ENCODE peak calls at places on chromosomes 12 and 14, in eight cellular contexts. T is uterus, N is astrocyte, V is fibroblast of lung, Y is Peyer's patch, J is PC-3, I is mucosa of descending colon, X is endodermal cell. F is an unnamed sample. For H3K36me3, the result is how much of the 10 kb centered on the place peaks cover.

GRCh38 chr12:14756331-14757143 is 46.7 kb downstream of the WBP11 start:
- DNase-seq in T (no peak), N (no peak), V (no peak), Y (peak), J (peak), I (peak), X (peak), F (no peak)

GRCh38 chr14:102187583-102188001 is 47.9 kb downstream of the WDR20 start:
- DNase-seq in T (no peak), N (no peak), V (no peak), Y (no peak), J (peak), I (no peak), X (peak), F (no peak)

GRCh38 chr12:124686001-124686884 is 118.8 kb upstream of the NCOR2 start:
- DNase-seq in T (no peak), N (peak), V (peak), Y (no peak), J (peak), I (no peak), X (peak), F (no peak)

GRCh38 chr12:71371132-71371531 is 68.5 kb upstream of the LGR5 start:
- DNase-seq in T (no peak), N (no peak), V (peak), Y (no peak), J (peak), I (no peak), X (no peak), F (no peak)

GRCh38 chr12:15931590-15932053 is 20.5 kb downstream of the DERA start:
- DNase-seq in T (no peak), N (no peak), V (no peak), Y (no peak), J (peak), I (no peak), X (peak), F (peak)

GRCh38 chr14:89844508-89844907 is 110.0 kb downstream of the EFCAB11 start:
- DNase-seq in T (no peak), N (no peak), V (no peak), Y (no peak), J (no peak), I (no peak), X (no peak), F (no peak)

GRCh38 chr12:131893605-131894312 is 663 bp upstream of the ULK1 start:
- DNase-seq in T (no peak), N (no peak), V (no peak), Y (no peak), J (no peak), I (no peak), X (no peak), F (no peak)

GRCh38 chr14:93105362-93105761 is 10.4 kb downstream of the ITPK1 start:
- DNase-seq in T (no peak), N (peak), V (peak), Y (no peak), J (peak), I (peak), X (no peak), F (no peak)

GRCh38 chr12:32541754-32542374 is 137.2 kb upstream of the DNM1L start:
- DNase-seq in T (no peak), N (no peak), V (no peak), Y (no peak), J (no peak), I (no peak), X (peak), F (no peak)

GRCh38 chr12:16939871-16940306 is 333.9 kb upstream of the LMO3 start:
- DNase-seq in T (no peak), N (peak), V (peak), Y (no peak), J (peak), I (peak), X (peak), F (peak)

GRCh38 chr12:6554168-6554989 is 1.5 kb downstream of the IFFO1 start:
- DNase-seq in T (peak), N (peak), V (peak), Y (peak), J (peak), I (peak), X (peak), F (peak)

GRCh38 chr14:20485900-20486299 is 16.7 kb downstream of the PNP start:
- DNase-seq in T (no peak), N (no peak), V (no peak), Y (no peak), J (no peak), I (no peak), X (no peak), F (no peak)

GRCh38 chr14:20490563-20490962 is 14.8 kb upstream of the RNASE10 start:
- DNase-seq in T (no peak), N (no peak), V (no peak), Y (no peak), J (no peak), I (no peak), X (no peak), F (no peak)

GRCh38 chr14:20487402-20487742 is 18.0 kb upstream of the RNASE10 start:
- DNase-seq in T (no peak), N (no peak), V (no peak), Y (no peak), J (no peak), I (no peak), X (no peak), F (no peak)

GRCh38 chr14:20489093-20489994 is 16.0 kb upstream of the RNASE10 start:
- DNase-seq in T (no peak), N (no peak), V (no peak), Y (no peak), J (peak), I (no peak), X (no peak), F (no peak)

GRCh38 chr14:20486700-20487401 is 17.6 kb downstream of the PNP start:
- DNase-seq in T (no peak), N (no peak), V (no peak), Y (no peak), J (no peak), I (no peak), X (no peak), F (no peak)
- H3K4me3 ChIP-seq in T (no peak), N (no peak), V (no peak), Y (no peak), J (no peak), I (no peak), X (no peak), F (no peak)

GRCh38 chr12:2877047-2877958 is at the start of the genes FOXM1 and RHNO1:
- DNase-seq in T (peak), N (peak), V (peak), Y (peak), J (peak), I (peak), X (peak), F (peak)
- TF ChIP-seq CTCF in T (peak), N (no peak), V (no peak), Y (no peak), J (no peak), I (no peak), X (peak), F (no peak)

GRCh38 chr12:50799908-50800307 is 36.0 kb downstream of the ATF1 start:
- DNase-seq in T (no peak), N (no peak), V (peak), Y (no peak), J (no peak), I (no peak), X (no peak), F (no peak)
- H3K36me3 ChIP-seq in T (under half), N (under half), V (under half), Y (under half), J (half or more), I (under half), X (half or more), F (under half)

GRCh38 chr12:22628228-22628627 is 3.3 kb downstream of the ETNK1 start:
- DNase-seq in T (no peak), N (no peak), V (peak), Y (no peak), J (no peak), I (no peak), X (no peak), F (no peak)
- H3K4me3 ChIP-seq in T (no peak), N (no peak), V (peak), Y (peak), J (peak), I (no peak), X (peak), F (peak)

GRCh38 chr14:53714495-53715389 is 241.9 kb downstream of the BMP4 start:
- DNase-seq in T (no peak), N (peak), V (no peak), Y (no peak), J (no peak), I (no peak), X (no peak), F (no peak)
- TF ChIP-seq CTCF in T (no peak), N (no peak), V (no peak), Y (no peak), J (no peak), I (no peak), X (no peak), F (no peak)

GRCh38 chr12:76049575-76050251 is 18.1 kb upstream of the PHLDA1 start:
- DNase-seq in T (no peak), N (no peak), V (no peak), Y (no peak), J (no peak), I (no peak), X (no peak), F (no peak)

GRCh38 chr12:76042147-76042546 is 10.6 kb upstream of the PHLDA1 start:
- DNase-seq in T (no peak), N (no peak), V (peak), Y (no peak), J (no peak), I (no peak), X (no peak), F (no peak)

GRCh38 chr12:76047060-76047459 is 15.5 kb upstream of the PHLDA1 start:
- DNase-seq in T (no peak), N (no peak), V (no peak), Y (no peak), J (no peak), I (no peak), X (no peak), F (no peak)

GRCh38 chr12:76043377-76043776 is 11.8 kb upstream of the PHLDA1 start:
- DNase-seq in T (no peak), N (no peak), V (no peak), Y (no peak), J (no peak), I (no peak), X (no peak), F (no peak)

GRCh38 chr12:76047742-76048141 is 16.2 kb upstream of the PHLDA1 start:
- DNase-seq in T (no peak), N (no peak), V (no peak), Y (no peak), J (no peak), I (no peak), X (no peak), F (no peak)
- H3K36me3 ChIP-seq in T (under half), N (half or more), V (under half), Y (under half), J (under half), I (under half), X (half or more), F (under half)

DNA sequence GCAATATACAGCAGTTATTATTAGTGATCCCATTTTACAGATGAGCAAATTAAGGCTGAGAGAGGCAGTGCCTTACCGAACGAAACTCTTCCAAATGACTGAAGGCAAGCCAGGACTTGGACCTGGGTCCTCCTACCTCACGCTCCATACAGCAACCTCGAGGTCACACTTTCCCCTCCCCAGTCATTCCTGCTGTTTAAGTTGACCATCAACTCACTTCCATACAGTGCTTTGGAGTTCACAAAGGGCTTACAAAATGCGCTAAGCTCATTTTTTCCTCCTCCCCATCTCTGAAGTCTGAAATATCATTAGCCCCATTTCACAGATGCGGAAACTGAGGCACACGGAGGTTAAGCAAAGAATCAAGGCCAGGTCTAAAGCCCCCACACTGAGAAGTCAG is 4.3 kb downstream of the HNF1A start:
- DNase-seq in T (no peak), N (no peak), V (no peak), Y (no peak), J (no peak), I (peak), X (no peak), F (no peak)
- H3K4me3 ChIP-seq in T (no peak), N (no peak), V (no peak), Y (no peak), J (no peak), I (no peak), X (no peak), F (no peak)

GRCh38 chr14:54902143-54902520 is 494 bp downstream of the GCH1 start:
- DNase-seq in T (peak), N (peak), V (peak), Y (peak), J (peak), I (peak), X (peak), F (peak)

GRCh38 chr14:54901380-54902142 is 1.1 kb downstream of the GCH1 start:
- DNase-seq in T (no peak), N (no peak), V (no peak), Y (no peak), J (peak), I (peak), X (no peak), F (peak)

GRCh38 chr14:54906075-54906474 is 3.4 kb upstream of the GCH1 start:
- DNase-seq in T (no peak), N (no peak), V (no peak), Y (no peak), J (no peak), I (no peak), X (no peak), F (no peak)

GRCh38 chr14:54908230-54908629 is 5.6 kb upstream of the GCH1 start:
- DNase-seq in T (no peak), N (no peak), V (no peak), Y (no peak), J (no peak), I (no peak), X (no peak), F (peak)

GRCh38 chr14:54902521-54903420 is at the start of gene GCH1:
- DNase-seq in T (peak), N (peak), V (peak), Y (peak), J (peak), I (peak), X (peak), F (peak)
- TF ChIP-seq CTCF in T (peak), N (peak), V (peak), Y (peak), J (peak), I (peak), X (peak), F (peak)